ENCODE peak calls at places on chromosomes 4 and X, in four cellular contexts. One of them, this sample, is unnamed.

GRCh38 chr4:121827851-121828250 is 4.2 kb upstream of the CCNA2 start:
- DNase-seq in fibroblast of pulmonary artery: peak; percentile 36
- DNase-seq in BE2C: no peak
- DNase-seq in lower lobe of right lung: no peak
- DNase-seq in this sample: no peak

GRCh38 chr4:81747242-81747930 is 275.7 kb upstream of the RASGEF1B start:
- DNase-seq in fibroblast of pulmonary artery: no peak
- DNase-seq in BE2C: no peak
- DNase-seq in lower lobe of right lung: no peak
- DNase-seq in this sample: peak; percentile 7

GRCh38 chr4:71962622-71963264 is 69.1 kb upstream of the NPFFR2 start:
- DNase-seq in fibroblast of pulmonary artery: no peak
- DNase-seq in BE2C: no peak
- DNase-seq in lower lobe of right lung: no peak
- DNase-seq in this sample: no peak

GRCh38 chrX:8815460-8816065 is 14.4 kb upstream of the FAM9A start:
- DNase-seq in fibroblast of pulmonary artery: peak; percentile 53
- DNase-seq in BE2C: peak; percentile 15
- DNase-seq in lower lobe of right lung: no peak
- DNase-seq in this sample: peak; percentile 45

GRCh38 chr4:177147668-177148067 is 162.0 kb upstream of the NEIL3 start:
- DNase-seq in fibroblast of pulmonary artery: no peak
- DNase-seq in BE2C: no peak
- DNase-seq in lower lobe of right lung: no peak
- DNase-seq in this sample: no peak

GRCh38 chr4:67054901-67055300 is 490.4 kb downstream of the CENPC start:
- DNase-seq in fibroblast of pulmonary artery: no peak
- DNase-seq in BE2C: no peak
- DNase-seq in lower lobe of right lung: no peak
- DNase-seq in this sample: no peak

GRCh38 chrX:37905436-37906147 is 58.2 kb upstream of the DYNLT3 start:
- DNase-seq in fibroblast of pulmonary artery: peak; percentile 8
- DNase-seq in BE2C: peak; percentile 76
- DNase-seq in lower lobe of right lung: no peak
- DNase-seq in this sample: peak; percentile 59

GRCh38 chr4:159374749-159375535 is 272.1 kb downstream of the RAPGEF2 start:
- DNase-seq in fibroblast of pulmonary artery: peak; percentile 64
- DNase-seq in BE2C: no peak
- DNase-seq in lower lobe of right lung: no peak
- DNase-seq in this sample: no peak

GRCh38 chr4:188130355-188130754 is 8.9 kb upstream of the TRIML1 start:
- DNase-seq in fibroblast of pulmonary artery: no peak
- DNase-seq in BE2C: no peak
- DNase-seq in lower lobe of right lung: no peak
- DNase-seq in this sample: no peak

GRCh38 chr4:80026080-80026479 is 46.9 kb downstream of the ANTXR2 start:
- DNase-seq in fibroblast of pulmonary artery: no peak
- DNase-seq in BE2C: no peak
- DNase-seq in lower lobe of right lung: no peak
- DNase-seq in this sample: no peak

GRCh38 chr4:5757091-5757490 is 46.1 kb downstream of the EVC start:
- DNase-seq in fibroblast of pulmonary artery: no peak
- DNase-seq in BE2C: no peak
- DNase-seq in lower lobe of right lung: no peak
- DNase-seq in this sample: no peak

GRCh38 chr4:147312376-147313046 is 168.4 kb upstream of the EDNRA start:
- DNase-seq in fibroblast of pulmonary artery: peak; percentile 51
- DNase-seq in BE2C: no peak
- DNase-seq in lower lobe of right lung: no peak
- DNase-seq in this sample: no peak

GRCh38 chr4:4206204-4206603 is 20.5 kb downstream of the OTOP1 start:
- DNase-seq in fibroblast of pulmonary artery: no peak
- DNase-seq in BE2C: no peak
- DNase-seq in lower lobe of right lung: no peak
- DNase-seq in this sample: no peak

GRCh38 chrX:56751071-56751470 is 22.0 kb downstream of the NBDY start:
- DNase-seq in fibroblast of pulmonary artery: no peak
- DNase-seq in BE2C: no peak
- DNase-seq in lower lobe of right lung: no peak
- DNase-seq in this sample: no peak

GRCh38 chr4:36467670-36468069 is 186.3 kb downstream of the DTHD1 start:
- DNase-seq in fibroblast of pulmonary artery: no peak
- DNase-seq in BE2C: no peak
- DNase-seq in lower lobe of right lung: no peak
- DNase-seq in this sample: no peak

GRCh38 chrX:54540289-54540688 is 10.3 kb downstream of the GNL3L start:
- DNase-seq in fibroblast of pulmonary artery: peak; percentile 65
- DNase-seq in BE2C: no peak
- DNase-seq in lower lobe of right lung: no peak
- DNase-seq in this sample: no peak

GRCh38 chr4:24765331-24765990 is 29.9 kb upstream of the SOD3 start:
- DNase-seq in fibroblast of pulmonary artery: no peak
- DNase-seq in BE2C: no peak
- DNase-seq in lower lobe of right lung: no peak
- DNase-seq in this sample: no peak

GRCh38 chr4:43048570-43048969 is 156.1 kb downstream of the GRXCR1 start:
- DNase-seq in fibroblast of pulmonary artery: no peak
- DNase-seq in BE2C: no peak
- DNase-seq in lower lobe of right lung: no peak
- DNase-seq in this sample: no peak

GRCh38 chr4:57195622-57196021 is 85.4 kb upstream of the IGFBP7 start:
- DNase-seq in fibroblast of pulmonary artery: no peak
- DNase-seq in BE2C: no peak
- DNase-seq in lower lobe of right lung: no peak
- DNase-seq in this sample: no peak

GRCh38 chr4:169238445-169238844 is 32.3 kb downstream of the SH3RF1 start:
- DNase-seq in fibroblast of pulmonary artery: peak; percentile 60
- DNase-seq in BE2C: peak; percentile 18
- DNase-seq in lower lobe of right lung: no peak
- DNase-seq in this sample: no peak

GRCh38 chrX:150813922-150814321 is 84.5 kb downstream of the CD99L2 start:
- DNase-seq in fibroblast of pulmonary artery: no peak
- DNase-seq in BE2C: no peak
- DNase-seq in lower lobe of right lung: no peak
- DNase-seq in this sample: no peak

DNA sequence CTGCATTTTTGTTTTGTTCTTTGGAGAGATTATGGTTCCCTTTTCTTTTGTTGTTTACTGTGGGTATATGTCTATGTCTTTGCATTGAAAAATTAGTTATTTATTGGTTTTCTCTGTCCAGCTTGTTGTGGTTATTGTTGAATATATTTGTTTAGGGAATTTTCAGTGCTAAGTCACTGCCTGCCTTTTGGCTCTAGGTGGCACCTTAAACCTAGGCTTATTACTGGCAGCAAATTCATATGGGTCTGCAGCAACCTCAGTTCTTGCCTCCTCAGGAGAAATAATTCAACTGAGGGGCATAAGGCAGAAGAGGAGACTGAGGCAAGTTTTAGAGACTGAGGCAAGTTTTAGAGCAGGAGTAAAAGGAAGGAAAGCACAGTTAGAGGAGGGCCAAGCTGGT is 1157.3 kb upstream of the AGA start:
- DNase-seq in fibroblast of pulmonary artery: no peak
- DNase-seq in BE2C: peak; percentile 27
- DNase-seq in lower lobe of right lung: no peak
- DNase-seq in this sample: peak; percentile 1
- TF ChIP-seq CTCF in fibroblast of pulmonary artery: no peak
- TF ChIP-seq CTCF in BE2C: peak; percentile 77
- TF ChIP-seq CTCF in lower lobe of right lung: no peak
- TF ChIP-seq CTCF in this sample: no peak

DNA sequence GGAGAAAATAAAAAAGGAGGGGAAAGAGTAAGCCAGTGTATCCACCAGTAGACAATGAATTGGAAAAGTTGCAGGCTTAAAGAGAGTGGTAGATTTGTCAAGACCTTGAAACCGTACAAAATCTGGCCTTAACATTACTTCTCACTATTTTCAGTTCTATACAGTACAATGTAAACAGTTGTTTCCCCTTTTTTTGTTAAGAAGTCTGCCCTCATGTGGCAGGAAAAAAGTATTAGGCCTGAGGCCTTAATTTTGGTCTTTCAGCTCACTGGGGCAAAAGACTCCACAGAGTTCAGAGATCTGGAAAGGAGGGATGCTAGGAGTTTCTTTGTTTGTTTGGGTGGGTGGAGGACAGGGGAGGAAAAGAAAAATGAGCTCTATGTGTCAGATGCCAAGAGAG is 92.8 kb upstream of the CCDC160 start:
- DNase-seq in fibroblast of pulmonary artery: peak; percentile 11
- DNase-seq in BE2C: no peak
- DNase-seq in lower lobe of right lung: no peak
- DNase-seq in this sample: peak; percentile 3
- TF ChIP-seq CTCF in fibroblast of pulmonary artery: peak; percentile 44
- TF ChIP-seq CTCF in BE2C: peak; percentile 29
- TF ChIP-seq CTCF in lower lobe of right lung: peak; percentile 12
- TF ChIP-seq CTCF in this sample: no peak

GRCh38 chr4:167622481-167623240 is 388.4 kb upstream of the SPOCK3 start:
- DNase-seq in fibroblast of pulmonary artery: peak; percentile 73
- DNase-seq in BE2C: peak; percentile 82
- DNase-seq in lower lobe of right lung: no peak
- DNase-seq in this sample: peak; percentile 67
- TF ChIP-seq CTCF in fibroblast of pulmonary artery: peak; percentile 98
- TF ChIP-seq CTCF in BE2C: peak; percentile 96
- TF ChIP-seq CTCF in lower lobe of right lung: peak; percentile 61
- TF ChIP-seq CTCF in this sample: peak; percentile 72

GRCh38 chrX:39857780-39858179 is 240.0 kb downstream of the BCOR start:
- DNase-seq in fibroblast of pulmonary artery: no peak
- DNase-seq in BE2C: no peak
- DNase-seq in lower lobe of right lung: no peak
- DNase-seq in this sample: no peak

GRCh38 chrX:39862958-39863357 is 234.8 kb downstream of the BCOR start:
- DNase-seq in fibroblast of pulmonary artery: no peak
- DNase-seq in BE2C: no peak
- DNase-seq in lower lobe of right lung: no peak
- DNase-seq in this sample: no peak

GRCh38 chrX:39855748-39856129 is 242.0 kb downstream of the BCOR start:
- DNase-seq in fibroblast of pulmonary artery: no peak
- DNase-seq in BE2C: peak; percentile 35
- DNase-seq in lower lobe of right lung: no peak
- DNase-seq in this sample: peak; percentile 45

GRCh38 chrX:39856472-39857121 is 241.2 kb downstream of the BCOR start:
- DNase-seq in fibroblast of pulmonary artery: no peak
- DNase-seq in BE2C: no peak
- DNase-seq in lower lobe of right lung: no peak
- DNase-seq in this sample: no peak

DNA sequence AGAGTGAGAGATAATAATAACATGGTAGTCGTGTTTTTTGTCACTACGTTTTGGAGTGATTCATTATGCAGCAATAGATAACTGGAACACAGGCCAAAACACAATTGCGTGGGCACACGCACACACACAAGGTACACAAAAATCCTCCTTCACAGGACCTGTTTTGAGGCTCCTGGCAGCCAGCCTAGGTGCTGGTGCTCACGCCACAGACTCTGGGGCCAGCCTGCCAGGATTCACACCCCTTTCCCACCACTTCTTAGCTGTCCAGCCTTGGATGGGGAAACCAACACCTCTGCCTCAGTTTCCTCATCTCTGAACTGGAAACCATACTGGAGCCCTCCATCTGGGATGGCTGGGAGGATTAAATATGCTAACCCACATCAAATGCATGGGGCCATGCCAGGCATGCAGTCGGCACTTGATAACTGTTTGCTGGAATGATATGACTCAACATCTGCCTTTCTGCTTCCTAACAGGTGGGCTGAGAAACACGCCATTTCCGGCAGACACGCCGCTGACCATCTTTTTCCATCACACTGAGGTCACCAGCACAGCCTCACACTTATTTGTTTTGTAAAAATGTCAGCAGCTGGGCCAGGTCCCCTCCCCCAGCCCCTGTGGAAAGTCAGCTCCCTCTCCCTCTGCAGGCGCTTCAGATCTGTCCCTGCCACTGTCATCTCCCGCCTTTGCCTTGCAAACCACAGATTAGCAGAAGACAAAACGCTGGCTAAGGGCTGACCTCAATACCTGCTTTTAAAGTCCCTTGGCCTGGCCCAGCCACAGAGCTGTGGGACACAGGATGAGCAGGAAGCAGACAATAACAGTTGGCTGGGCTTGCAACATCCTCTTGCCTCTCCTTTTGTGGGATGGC is 237.5 kb downstream of the BCOR start:
- DNase-seq in fibroblast of pulmonary artery: peak; percentile 85
- DNase-seq in BE2C: peak; percentile 59
- DNase-seq in lower lobe of right lung: no peak
- DNase-seq in this sample: peak; percentile 26
- TF ChIP-seq CTCF in fibroblast of pulmonary artery: no peak
- TF ChIP-seq CTCF in BE2C: no peak
- TF ChIP-seq CTCF in lower lobe of right lung: no peak
- TF ChIP-seq CTCF in this sample: no peak

GRCh38 chr4:26821677-26822503 is 38.8 kb upstream of the STIM2 start:
- DNase-seq in fibroblast of pulmonary artery: no peak
- DNase-seq in BE2C: no peak
- DNase-seq in lower lobe of right lung: no peak
- DNase-seq in this sample: no peak
- TF ChIP-seq CTCF in fibroblast of pulmonary artery: no peak
- TF ChIP-seq CTCF in BE2C: no peak
- TF ChIP-seq CTCF in lower lobe of right lung: no peak
- TF ChIP-seq CTCF in this sample: no peak

GRCh38 chr4:7238300-7238960 is 46.1 kb downstream of the SORCS2 start:
- DNase-seq in fibroblast of pulmonary artery: no peak
- DNase-seq in BE2C: peak; percentile 45
- DNase-seq in lower lobe of right lung: no peak
- DNase-seq in this sample: no peak
- TF ChIP-seq CTCF in fibroblast of pulmonary artery: no peak
- TF ChIP-seq CTCF in BE2C: peak; percentile 59
- TF ChIP-seq CTCF in lower lobe of right lung: no peak
- TF ChIP-seq CTCF in this sample: no peak

This sample was measured in Calu3.